ENCODE peak calls at places on chromosomes 3 and 15, in six cellular contexts. One of them, this sample, is unnamed.

GRCh38 chr3:129936757-129937156 is 37.8 kb upstream of the TRH start:
- DNase-seq in stomach: peak; percentile 41
- DNase-seq in sigmoid colon: peak; percentile 62
- DNase-seq in breast epithelium: peak; percentile 43
- DNase-seq in transverse colon: peak; percentile 53
- DNase-seq in GM12891: no peak
- DNase-seq in this sample: peak; percentile 58

GRCh38 chr3:126083511-126083912 is 412 bp downstream of the SLC41A3 start:
- DNase-seq in stomach: peak; percentile 49
- DNase-seq in sigmoid colon: no peak
- DNase-seq in breast epithelium: peak; percentile 40
- DNase-seq in transverse colon: peak; percentile 51
- DNase-seq in GM12891: peak; percentile 66
- DNase-seq in this sample: peak; percentile 29

GRCh38 chr3:62892951-62893350 is 17.7 kb upstream of the CADPS start:
- DNase-seq in stomach: no peak
- DNase-seq in sigmoid colon: no peak
- DNase-seq in breast epithelium: no peak
- DNase-seq in transverse colon: no peak
- DNase-seq in GM12891: no peak
- DNase-seq in this sample: no peak

GRCh38 chr3:152737021-152737908 is 97.7 kb upstream of the P2RY1 start:
- DNase-seq in stomach: no peak
- DNase-seq in sigmoid colon: peak; percentile 64
- DNase-seq in breast epithelium: peak; percentile 21
- DNase-seq in transverse colon: no peak
- DNase-seq in GM12891: peak; percentile 8
- DNase-seq in this sample: no peak

GRCh38 chr3:42980209-42980608 is 1.1 kb downstream of the GASK1A start:
- DNase-seq in stomach: no peak
- DNase-seq in sigmoid colon: no peak
- DNase-seq in breast epithelium: no peak
- DNase-seq in transverse colon: no peak
- DNase-seq in GM12891: no peak
- DNase-seq in this sample: no peak

GRCh38 chr3:197256836-197257444 is 41.5 kb downstream of the DLG1 start:
- DNase-seq in stomach: no peak
- DNase-seq in sigmoid colon: no peak
- DNase-seq in breast epithelium: no peak
- DNase-seq in transverse colon: peak; percentile 19
- DNase-seq in GM12891: no peak
- DNase-seq in this sample: peak; percentile 39

GRCh38 chr3:177615015-177615414 is 417.7 kb upstream of the TBL1XR1 start:
- DNase-seq in stomach: peak; percentile 77
- DNase-seq in sigmoid colon: peak; percentile 81
- DNase-seq in breast epithelium: peak; percentile 83
- DNase-seq in transverse colon: peak; percentile 54
- DNase-seq in GM12891: no peak
- DNase-seq in this sample: peak; percentile 79

GRCh38 chr3:38738630-38739395 is 77.2 kb downstream of the SCN10A start:
- DNase-seq in stomach: no peak
- DNase-seq in sigmoid colon: no peak
- DNase-seq in breast epithelium: no peak
- DNase-seq in transverse colon: peak; percentile 28
- DNase-seq in GM12891: peak; percentile 32
- DNase-seq in this sample: no peak

GRCh38 chr3:26712211-26713026 is 89.8 kb downstream of the LRRC3B start:
- DNase-seq in stomach: no peak
- DNase-seq in sigmoid colon: no peak
- DNase-seq in breast epithelium: no peak
- DNase-seq in transverse colon: no peak
- DNase-seq in GM12891: no peak
- DNase-seq in this sample: no peak

GRCh38 chr3:101853971-101854370 is 4.7 kb downstream of the NFKBIZ start:
- DNase-seq in stomach: no peak
- DNase-seq in sigmoid colon: no peak
- DNase-seq in breast epithelium: no peak
- DNase-seq in transverse colon: no peak
- DNase-seq in GM12891: no peak
- DNase-seq in this sample: no peak

GRCh38 chr3:72657666-72658065 is 190.6 kb downstream of the SHQ1 start:
- DNase-seq in stomach: no peak
- DNase-seq in sigmoid colon: no peak
- DNase-seq in breast epithelium: no peak
- DNase-seq in transverse colon: no peak
- DNase-seq in GM12891: no peak
- DNase-seq in this sample: no peak

DNA sequence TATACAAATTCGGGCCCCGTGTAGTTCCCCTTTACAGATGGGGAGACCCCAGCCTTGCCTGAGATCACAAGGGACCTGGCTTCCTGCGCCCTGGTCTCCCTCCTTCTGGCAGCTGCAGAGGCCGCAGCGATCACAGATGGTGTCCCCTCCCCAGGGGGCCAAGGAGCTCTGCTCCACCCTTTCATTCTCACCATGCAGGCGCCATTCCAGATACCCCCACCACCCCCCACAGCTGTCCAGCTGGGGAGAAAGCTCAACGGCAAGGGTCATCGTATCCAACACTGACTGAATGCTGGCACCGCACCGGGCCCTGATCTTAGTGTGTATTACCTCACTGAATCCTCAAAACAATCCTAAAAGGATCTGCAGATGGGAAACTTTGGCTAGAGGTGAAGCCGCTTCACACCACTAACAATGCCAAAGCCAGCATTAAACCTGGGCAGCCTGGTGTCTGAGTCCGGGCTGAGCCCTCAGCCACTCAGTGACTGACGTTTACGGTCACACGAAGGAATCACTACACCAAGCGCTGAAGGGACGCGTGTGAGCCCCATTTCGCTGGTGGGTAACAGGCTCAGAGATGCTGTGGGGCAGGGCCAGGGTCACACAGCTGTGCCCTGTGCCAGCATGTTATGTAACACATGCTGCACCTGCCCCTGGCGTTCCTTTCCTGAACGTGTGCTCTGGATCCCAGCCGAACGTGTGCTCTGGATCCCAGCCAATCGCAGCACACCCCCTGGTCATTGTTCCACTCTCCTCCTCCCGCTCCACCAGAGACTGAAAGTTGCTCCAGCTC is 51.9 kb downstream of the IQSEC1 start:
- DNase-seq in stomach: peak; percentile 60
- DNase-seq in sigmoid colon: peak; percentile 70
- DNase-seq in breast epithelium: no peak
- DNase-seq in transverse colon: no peak
- DNase-seq in GM12891: no peak
- DNase-seq in this sample: no peak
- TF ChIP-seq POLR2A in stomach: no peak
- TF ChIP-seq POLR2A in sigmoid colon: no peak
- TF ChIP-seq POLR2A in breast epithelium: no peak
- TF ChIP-seq POLR2A in transverse colon: no peak
- TF ChIP-seq POLR2A in GM12891: peak; percentile 56
- TF ChIP-seq POLR2A in this sample: no peak

GRCh38 chr3:160401301-160402095 is 2.0 kb downstream of the SMC4 start:
- DNase-seq in stomach: peak; percentile 29
- DNase-seq in sigmoid colon: no peak
- DNase-seq in breast epithelium: no peak
- DNase-seq in transverse colon: peak; percentile 25
- DNase-seq in GM12891: no peak
- DNase-seq in this sample: no peak

GRCh38 chr3:160400631-160401150 is 1.2 kb downstream of the SMC4 start:
- DNase-seq in stomach: peak; percentile 56
- DNase-seq in sigmoid colon: peak; percentile 60
- DNase-seq in breast epithelium: no peak
- DNase-seq in transverse colon: peak; percentile 28
- DNase-seq in GM12891: no peak
- DNase-seq in this sample: peak; percentile 7

GRCh38 chr3:160399347-160400047 is at the start of gene SMC4:
- DNase-seq in stomach: peak; percentile 80
- DNase-seq in sigmoid colon: peak; percentile 91
- DNase-seq in breast epithelium: peak; percentile 74
- DNase-seq in transverse colon: peak; percentile 86
- DNase-seq in GM12891: peak; percentile 33
- DNase-seq in this sample: peak; percentile 85

GRCh38 chr3:160400048-160400630 is 689 bp downstream of the SMC4 start:
- DNase-seq in stomach: peak; percentile 40
- DNase-seq in sigmoid colon: peak; percentile 75
- DNase-seq in breast epithelium: peak; percentile 18
- DNase-seq in transverse colon: peak; percentile 48
- DNase-seq in GM12891: no peak
- DNase-seq in this sample: peak; percentile 32

GRCh38 chr3:160398820-160399346 is at the start of gene IFT80:
- DNase-seq in stomach: peak; percentile 98
- DNase-seq in sigmoid colon: peak; percentile 98
- DNase-seq in breast epithelium: peak; percentile 95
- DNase-seq in transverse colon: peak; percentile 98
- DNase-seq in GM12891: peak; percentile 54
- DNase-seq in this sample: peak; percentile 96
- TF ChIP-seq POLR2AphosphoS5 in stomach: peak; percentile 45
- TF ChIP-seq POLR2AphosphoS5 in sigmoid colon: peak; percentile 43
- TF ChIP-seq POLR2AphosphoS5 in breast epithelium: peak; percentile 66
- TF ChIP-seq POLR2AphosphoS5 in transverse colon: peak; percentile 21
- TF ChIP-seq POLR2AphosphoS5 in GM12891: no peak
- TF ChIP-seq POLR2AphosphoS5 in this sample: no peak

DNA sequence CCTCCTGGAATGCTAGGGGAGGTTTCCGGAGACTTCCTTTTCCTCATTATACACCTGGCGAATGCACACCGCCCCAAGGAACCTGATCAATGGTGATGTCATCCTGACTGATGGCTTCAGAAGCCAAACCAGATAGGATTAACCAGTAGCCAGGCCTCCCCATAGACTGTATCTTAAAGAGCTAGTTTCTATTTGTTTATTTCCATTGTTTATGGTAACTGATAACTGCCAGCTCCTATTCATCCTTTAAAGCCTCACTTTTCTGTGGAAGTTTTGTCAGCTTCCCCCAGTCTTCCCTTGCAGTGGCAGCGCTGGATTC is at the start of gene MKRN2OS:
- DNase-seq in stomach: peak; percentile 70
- DNase-seq in sigmoid colon: no peak
- DNase-seq in breast epithelium: peak; percentile 42
- DNase-seq in transverse colon: peak; percentile 81
- DNase-seq in GM12891: no peak
- DNase-seq in this sample: peak; percentile 27
- TF ChIP-seq POLR2A in stomach: no peak
- TF ChIP-seq POLR2A in sigmoid colon: peak; percentile 41
- TF ChIP-seq POLR2A in breast epithelium: no peak
- TF ChIP-seq POLR2A in transverse colon: no peak
- TF ChIP-seq POLR2A in GM12891: no peak
- TF ChIP-seq POLR2A in this sample: peak; percentile 39

GRCh38 chr3:78880588-78881461 is 887.0 kb downstream of the ROBO1 start:
- DNase-seq in stomach: no peak
- DNase-seq in sigmoid colon: no peak
- DNase-seq in breast epithelium: no peak
- DNase-seq in transverse colon: no peak
- DNase-seq in GM12891: no peak
- DNase-seq in this sample: no peak
- TF ChIP-seq POLR2AphosphoS5 in stomach: no peak
- TF ChIP-seq POLR2AphosphoS5 in sigmoid colon: no peak
- TF ChIP-seq POLR2AphosphoS5 in breast epithelium: no peak
- TF ChIP-seq POLR2AphosphoS5 in transverse colon: no peak
- TF ChIP-seq POLR2AphosphoS5 in GM12891: no peak
- TF ChIP-seq POLR2AphosphoS5 in this sample: no peak

GRCh38 chr15:86685263-86685662 is 605.6 kb downstream of the AGBL1 start:
- DNase-seq in stomach: no peak
- DNase-seq in sigmoid colon: no peak
- DNase-seq in breast epithelium: no peak
- DNase-seq in transverse colon: no peak
- DNase-seq in GM12891: no peak
- DNase-seq in this sample: no peak
- TF ChIP-seq POLR2A in stomach: no peak
- TF ChIP-seq POLR2A in sigmoid colon: no peak
- TF ChIP-seq POLR2A in breast epithelium: no peak
- TF ChIP-seq POLR2A in transverse colon: no peak
- TF ChIP-seq POLR2A in GM12891: no peak
- TF ChIP-seq POLR2A in this sample: no peak

GRCh38 chr15:63501256-63502089 is 2.9 kb upstream of the USP3 start:
- DNase-seq in stomach: peak; percentile 80
- DNase-seq in sigmoid colon: peak; percentile 97
- DNase-seq in breast epithelium: peak; percentile 72
- DNase-seq in transverse colon: peak; percentile 83
- DNase-seq in GM12891: no peak
- DNase-seq in this sample: peak; percentile 74
- TF ChIP-seq POLR2AphosphoS5 in stomach: peak; percentile 19
- TF ChIP-seq POLR2AphosphoS5 in sigmoid colon: no peak
- TF ChIP-seq POLR2AphosphoS5 in breast epithelium: no peak
- TF ChIP-seq POLR2AphosphoS5 in transverse colon: peak; percentile 71
- TF ChIP-seq POLR2AphosphoS5 in GM12891: no peak
- TF ChIP-seq POLR2AphosphoS5 in this sample: peak; percentile 65

DNA sequence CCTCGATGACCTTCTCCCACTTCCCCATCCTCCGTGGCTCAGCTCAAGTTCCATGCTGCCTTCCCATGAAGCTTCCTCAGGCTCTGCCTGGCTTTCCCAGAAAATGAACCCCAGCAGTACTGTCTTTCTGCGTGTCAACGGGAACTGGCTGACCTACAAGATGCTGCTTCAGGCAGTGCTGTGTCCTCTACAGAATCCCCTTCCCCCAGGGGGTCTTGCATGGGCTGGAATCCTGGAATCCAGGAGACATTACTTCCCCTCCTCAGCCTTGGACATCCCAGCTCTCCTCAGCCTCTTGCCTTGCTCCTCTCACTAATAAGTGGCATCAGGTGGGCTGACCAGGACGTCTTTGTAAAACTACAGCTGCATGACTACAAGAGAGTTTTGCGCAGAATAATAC is 5.4 kb downstream of the CCDC12 start:
- DNase-seq in stomach: no peak
- DNase-seq in sigmoid colon: no peak
- DNase-seq in breast epithelium: no peak
- DNase-seq in transverse colon: no peak
- DNase-seq in GM12891: no peak
- DNase-seq in this sample: no peak
- TF ChIP-seq POLR2A in stomach: no peak
- TF ChIP-seq POLR2A in sigmoid colon: no peak
- TF ChIP-seq POLR2A in breast epithelium: no peak
- TF ChIP-seq POLR2A in transverse colon: no peak
- TF ChIP-seq POLR2A in GM12891: no peak
- TF ChIP-seq POLR2A in this sample: no peak

DNA sequence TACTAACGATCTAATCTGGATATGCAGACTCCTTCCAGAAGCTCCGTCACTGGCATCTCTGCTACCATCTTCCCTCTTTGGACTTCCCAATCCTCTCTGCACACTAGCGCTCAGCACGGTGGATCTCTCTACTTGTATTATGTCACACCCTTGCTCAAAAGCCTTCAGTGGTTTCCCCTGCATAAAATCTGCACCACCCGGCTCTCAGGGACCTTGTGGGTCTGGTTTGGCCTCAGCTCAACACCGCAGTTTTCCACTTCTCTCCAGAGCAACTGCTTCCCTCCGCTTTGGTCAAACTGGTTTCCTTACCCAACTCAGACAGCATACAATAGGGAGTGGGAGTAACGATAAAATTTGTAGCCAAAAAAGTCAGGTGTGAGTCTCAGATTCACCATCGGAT is 30.7 kb upstream of the HES1 start:
- DNase-seq in stomach: no peak
- DNase-seq in sigmoid colon: no peak
- DNase-seq in breast epithelium: no peak
- DNase-seq in transverse colon: no peak
- DNase-seq in GM12891: no peak
- DNase-seq in this sample: no peak
- TF ChIP-seq POLR2AphosphoS5 in stomach: no peak
- TF ChIP-seq POLR2AphosphoS5 in sigmoid colon: no peak
- TF ChIP-seq POLR2AphosphoS5 in breast epithelium: no peak
- TF ChIP-seq POLR2AphosphoS5 in transverse colon: no peak
- TF ChIP-seq POLR2AphosphoS5 in GM12891: no peak
- TF ChIP-seq POLR2AphosphoS5 in this sample: no peak

This sample was measured in prostate gland.